ENCODE peak calls at places on chromosomes 11 and 22, in nine cellular contexts. M is T-cell; Q is HT1080; F is HS-27A; N is fibroblast of the aortic adventitia; J is sigmoid colon; D is CD8-positive, alpha-beta T cell; S is left cardiac atrium; U is tibial nerve. R is an unnamed sample.

GRCh38 chr11:101430236-101430635 is 153.6 kb downstream of the TRPC6 start:
- DNase-seq in M (no peak), Q (no peak), F (no peak), N (no peak), J (no peak), D (no peak), S (no peak), U (no peak), R (no peak)

GRCh38 chr11:47791774-47792173 is 24.6 kb upstream of the FNBP4 start:
- DNase-seq in M (no peak), Q (no peak), F (no peak), N (peak; percentile 26), J (no peak), D (no peak), S (no peak), U (no peak), R (no peak)

GRCh38 chr11:45847908-45848316 is 637 bp downstream of the CRY2 start:
- DNase-seq in M (peak; percentile 49), Q (peak; percentile 39), F (peak; percentile 15), N (peak; percentile 77), J (peak; percentile 80), D (peak; percentile 6), S (peak; percentile 70), U (no peak), R (peak; percentile 53)

GRCh38 chr11:5007561-5007960 is 12.9 kb downstream of the OR51L1 start:
- DNase-seq in M (no peak), Q (peak; percentile 37), F (no peak), N (no peak), J (no peak), D (no peak), S (no peak), U (no peak), R (peak; percentile 2)

GRCh38 chr11:111186308-111186967 is 59.1 kb upstream of the POU2AF2 start:
- DNase-seq in M (no peak), Q (no peak), F (no peak), N (no peak), J (no peak), D (no peak), S (no peak), U (no peak), R (no peak)

GRCh38 chr11:8533332-8533731 is 60.7 kb downstream of the STK33 start:
- DNase-seq in M (no peak), Q (no peak), F (no peak), N (no peak), J (no peak), D (no peak), S (no peak), U (no peak), R (no peak)

GRCh38 chr11:64299847-64300648 is at the start of gene CATSPERZ:
- DNase-seq in M (no peak), Q (no peak), F (no peak), N (no peak), J (no peak), D (no peak), S (no peak), U (no peak), R (no peak)

GRCh38 chr22:45263790-45264269 is 20.9 kb upstream of the UPK3A start:
- DNase-seq in M (no peak), Q (peak; percentile 81), F (no peak), N (peak; percentile 84), J (peak; percentile 93), D (no peak), S (peak; percentile 82), U (peak; percentile 61), R (peak; percentile 65)

GRCh38 chr22:31538815-31539214 is 42.5 kb downstream of the SFI1 start:
- DNase-seq in M (no peak), Q (no peak), F (no peak), N (no peak), J (no peak), D (no peak), S (no peak), U (no peak), R (no peak)

GRCh38 chr11:109138200-109138599 is 283.8 kb upstream of the C11orf87 start:
- DNase-seq in M (no peak), Q (no peak), F (peak; percentile 2), N (peak; percentile 69), J (no peak), D (no peak), S (no peak), U (no peak), R (no peak)

R was measured in M059J.